ENCODE peak calls at places on chromosomes 3 and 15, in six cellular contexts. F is stomach, M is HepG2, T is suprapubic skin, Q is prostate gland, J is GM23338. C is an unnamed sample.

GRCh38 chr3:9935966-9936365 is 2.3 kb downstream of the CRELD1 start:
- DNase-seq in T (no peak), J (no peak), F (no peak), Q (no peak), M (no peak), C (no peak)

GRCh38 chr3:186413615-186414415 is 51.8 kb upstream of the DGKG start:
- DNase-seq in Q (peak; percentile 23), J (peak; percentile 75), M (no peak), T (peak; percentile 53), F (peak; percentile 51), C (no peak)

GRCh38 chr15:94177112-94177511 is 54.2 kb upstream of the MCTP2 start:
- DNase-seq in M (no peak), J (no peak), F (no peak), Q (no peak), T (no peak), C (no peak)

GRCh38 chr3:32508731-32509130 is 6.1 kb upstream of the CMTM6 start:
- DNase-seq in Q (no peak), J (no peak), T (no peak), M (no peak), F (no peak), C (no peak)

GRCh38 chr15:59353994-59354951 is 18.4 kb downstream of the MYO1E start:
- DNase-seq in F (no peak), J (peak; percentile 94), T (no peak), M (no peak), Q (no peak), C (no peak)

GRCh38 chr3:23325466-23326065 is 122.4 kb downstream of the UBE2E2 start:
- DNase-seq in T (no peak), J (no peak), F (no peak), M (no peak), Q (no peak), C (no peak)

GRCh38 chr15:81897011-81897677 is 148.7 kb downstream of the MEX3B start:
- DNase-seq in Q (no peak), M (no peak), T (no peak), J (no peak), F (no peak), C (no peak)

GRCh38 chr15:81098884-81099601 is 35.0 kb upstream of the CFAP161 start:
- DNase-seq in F (no peak), J (no peak), M (no peak), Q (no peak), T (no peak), C (no peak)

GRCh38 chr15:58951388-58952060 is 18.0 kb upstream of the SLTM start:
- DNase-seq in F (no peak), T (no peak), J (no peak), Q (peak; percentile 27), M (no peak), C (no peak)

GRCh38 chr3:32780735-32781210 is 37.0 kb upstream of the TRIM71 start:
- DNase-seq in M (peak; percentile 85), Q (peak; percentile 8), T (peak; percentile 57), F (peak; percentile 50), J (peak; percentile 99), C (peak; percentile 21)

GRCh38 chr15:74264081-74264501 is 28.0 kb downstream of the CCDC33 start:
- DNase-seq in Q (no peak), F (no peak), J (peak; percentile 55), M (no peak), T (no peak), C (no peak)
- TF ChIP-seq POLR2AphosphoS5 in Q (no peak), F (no peak), J (no peak), M (no peak), T (no peak), C (no peak)

GRCh38 chr3:86988235-86988634 is 2.7 kb downstream of the VGLL3 start:
- DNase-seq in T (no peak), Q (no peak), F (no peak), M (no peak), J (no peak), C (no peak)
- TF ChIP-seq POLR2AphosphoS5 in T (no peak), Q (no peak), F (no peak), M (no peak), J (no peak), C (no peak)

DNA sequence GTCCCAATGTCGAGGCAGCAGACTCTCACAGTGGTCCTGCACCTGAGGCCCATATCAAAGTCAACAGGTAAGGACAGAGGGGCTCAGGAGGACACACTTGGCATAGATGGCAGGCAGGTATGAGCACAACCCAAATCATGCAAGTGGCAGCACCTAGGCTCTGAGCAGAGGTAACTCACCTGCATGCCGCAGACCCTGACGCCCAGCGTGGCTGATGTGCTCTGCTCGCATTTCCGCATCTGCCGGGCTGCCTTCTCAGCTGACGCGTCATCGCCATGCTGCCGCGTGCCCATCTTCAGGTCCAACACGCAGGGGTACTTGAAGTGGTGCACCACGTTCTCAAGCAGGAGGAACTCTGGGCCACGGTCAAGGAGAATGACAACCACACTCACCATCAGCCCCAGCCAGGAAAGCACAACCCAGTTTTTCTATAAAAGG is 4.2 kb upstream of the GMPPB start:
- DNase-seq in M (no peak), F (no peak), T (no peak), J (no peak), Q (no peak), C (no peak)
- TF ChIP-seq POLR2AphosphoS5 in M (no peak), F (no peak), T (no peak), J (no peak), Q (no peak), C (no peak)

GRCh38 chr3:27559835-27560234 is 75.7 kb upstream of the SLC4A7 start:
- DNase-seq in J (no peak), F (no peak), M (no peak), Q (no peak), T (peak; percentile 71), C (no peak)
- TF ChIP-seq POLR2AphosphoS5 in J (no peak), F (no peak), M (no peak), Q (no peak), T (peak; percentile 42), C (no peak)

DNA sequence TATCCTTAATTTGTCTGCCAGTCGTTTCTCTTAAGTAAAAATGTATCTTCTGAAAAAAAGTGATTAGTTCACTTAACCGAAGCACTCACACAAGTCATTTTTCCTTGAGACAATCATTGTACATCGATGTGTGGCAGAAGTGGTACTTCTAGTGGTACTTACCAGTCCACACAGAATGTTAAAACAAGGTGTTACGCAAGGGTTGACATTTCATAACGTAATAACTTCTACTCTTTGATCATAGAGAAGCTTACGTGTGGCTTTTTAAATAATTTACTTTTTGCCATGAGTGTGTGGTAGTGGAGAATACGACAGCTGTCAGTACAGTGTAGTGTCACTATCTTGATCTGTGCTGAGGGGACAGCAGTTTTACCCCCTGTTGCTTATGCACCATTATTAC is 75.1 kb downstream of the FAM43A start:
- DNase-seq in T (no peak), Q (no peak), J (no peak), M (no peak), F (no peak), C (no peak)
- TF ChIP-seq POLR2AphosphoS5 in T (no peak), Q (no peak), J (no peak), M (no peak), F (no peak), C (no peak)

GRCh38 chr3:171838218-171838720 is 4.9 kb upstream of the TMEM212 start:
- DNase-seq in J (peak; percentile 25), Q (no peak), M (peak; percentile 90), T (peak; percentile 70), F (no peak), C (no peak)
- TF ChIP-seq POLR2AphosphoS5 in J (no peak), Q (no peak), M (peak; percentile 39), T (no peak), F (no peak), C (no peak)

GRCh38 chr15:66326051-66326450 is 30.4 kb downstream of the TIPIN start:
- DNase-seq in M (no peak), Q (no peak), F (no peak), T (no peak), J (no peak), C (no peak)

GRCh38 chr15:66327736-66328135 is 28.7 kb downstream of the TIPIN start:
- DNase-seq in T (no peak), J (no peak), Q (no peak), M (no peak), F (no peak), C (no peak)

GRCh38 chr15:66328721-66329220 is 27.7 kb downstream of the TIPIN start:
- DNase-seq in F (no peak), M (no peak), T (no peak), Q (no peak), J (no peak), C (no peak)

DNA sequence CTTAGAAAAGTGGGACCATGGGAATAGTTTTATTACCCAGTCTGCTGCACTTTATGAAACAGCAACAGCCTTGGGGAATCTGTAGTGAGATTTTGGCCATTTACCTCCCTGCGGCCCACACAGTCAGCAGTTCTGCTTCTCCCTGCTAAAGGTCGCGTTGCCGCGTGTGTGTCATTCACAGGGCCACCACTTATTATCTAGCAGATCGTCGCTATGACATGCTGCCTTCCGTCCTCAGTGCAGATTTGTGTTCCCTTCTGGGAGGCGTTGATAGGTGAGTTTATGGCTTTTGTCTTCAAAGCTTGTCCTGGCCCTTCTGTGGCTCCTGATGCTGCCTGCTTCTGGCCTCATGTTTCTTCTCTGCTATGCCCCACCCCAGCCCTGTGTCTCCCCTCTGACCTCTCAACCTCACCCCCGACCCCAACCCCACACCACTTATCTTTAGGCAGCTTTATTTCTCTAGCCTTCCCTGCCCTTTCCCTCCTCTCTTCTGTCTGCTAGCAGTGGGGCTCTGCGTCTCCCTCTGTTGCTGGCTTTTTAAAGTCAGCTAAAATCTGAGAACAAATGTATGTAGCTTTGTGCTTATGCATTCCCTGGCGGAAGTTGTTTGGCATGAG is 30.1 kb downstream of the DIS3L start:
- DNase-seq in J (peak; percentile 13), F (no peak), Q (no peak), T (no peak), M (no peak), C (no peak)
- TF ChIP-seq POLR2AphosphoS5 in J (no peak), F (no peak), Q (no peak), T (no peak), M (no peak), C (no peak)

C was measured in GM12892.